ENCODE peak calls at places on chromosomes 7 and 10, in seven cellular contexts. O is anterior cingulate cortex; C is stimulated activated CD4-positive, alpha-beta T cell treated with anti-CD3 and anti-CD28 coated beads, Interleukin-2, amount 100 ng/mL, for 48 hours; J is B cell; W is activated CD8-positive, alpha-beta memory T cell treated with anti-CD3 and anti-CD28 coated beads, Interleukin-2, amount 10 ng/mL, durations not matched to agents 7 days and 5 days; Z is left ventricle myocardium superior; V is ACHN. R is an unnamed sample.

GRCh38 chr7:13414661-13415105 is 574.8 kb downstream of the ETV1 start:
- DNase-seq in O (no peak), C (no peak), V (no peak), W (no peak), Z (no peak), J (no peak), R (no peak)

GRCh38 chr7:149104749-149105148 is 14.2 kb upstream of the ZNF786 start:
- DNase-seq in Z (no peak), V (no peak), O (no peak), C (no peak), J (no peak), W (no peak), R (no peak)

GRCh38 chr7:150876817-150877526 is 24.7 kb downstream of the AOC1 start:
- DNase-seq in O (no peak), C (peak), Z (peak), W (no peak), V (peak), J (no peak), R (peak)

GRCh38 chr10:79361721-79362397 is 14.6 kb downstream of the PPIF start:
- DNase-seq in C (no peak), W (no peak), O (no peak), J (no peak), V (no peak), Z (no peak), R (no peak)

GRCh38 chr7:55109384-55110167 is 90.8 kb downstream of the EGFR start:
- DNase-seq in Z (no peak), W (no peak), O (no peak), C (no peak), V (peak), J (no peak), R (peak)

GRCh38 chr7:146235210-146235609 is 118.6 kb downstream of the CNTNAP2 start:
- DNase-seq in O (no peak), J (no peak), W (no peak), Z (no peak), V (no peak), C (no peak), R (no peak)

GRCh38 chr10:62554632-62555199 is 180.5 kb downstream of the ZNF365 start:
- DNase-seq in O (no peak), Z (no peak), V (peak), W (no peak), J (no peak), C (no peak), R (no peak)

GRCh38 chr10:8014649-8015048 is 39.8 kb upstream of the GATA3 start:
- DNase-seq in O (no peak), Z (no peak), C (no peak), V (no peak), W (no peak), J (no peak), R (no peak)

GRCh38 chr7:30472081-30472770 is 6.4 kb downstream of the NOD1 start:
- DNase-seq in J (no peak), W (peak), O (no peak), C (no peak), V (no peak), Z (no peak), R (no peak)

GRCh38 chr10:103676851-103677417 is 178.4 kb downstream of the SH3PXD2A start:
- DNase-seq in V (no peak), W (no peak), J (no peak), C (no peak), Z (peak), O (no peak), R (no peak)

GRCh38 chr7:20359397-20359963 is 28.8 kb downstream of the ITGB8 start:
- DNase-seq in V (no peak), W (no peak), C (no peak), O (no peak), Z (no peak), J (no peak), R (no peak)

GRCh38 chr7:85695041-85695990 is 508.5 kb upstream of the SEMA3D start:
- DNase-seq in J (no peak), C (no peak), O (no peak), W (no peak), Z (no peak), V (peak), R (no peak)

GRCh38 chr10:3469639-3470020 is 297.0 kb upstream of the PITRM1 start:
- DNase-seq in C (no peak), O (no peak), J (no peak), Z (no peak), W (no peak), V (no peak), R (no peak)

GRCh38 chr10:28915989-28916588 is 238.8 kb downstream of the BAMBI start:
- DNase-seq in V (no peak), C (no peak), J (no peak), Z (no peak), O (no peak), W (no peak), R (no peak)

GRCh38 chr10:33381391-33381790 is 46.9 kb upstream of the NRP1 start:
- DNase-seq in O (no peak), Z (no peak), V (no peak), W (no peak), J (no peak), C (no peak), R (no peak)

GRCh38 chr7:856444-857095 is 19.8 kb upstream of the GET4 start:
- DNase-seq in V (no peak), O (no peak), W (no peak), J (no peak), Z (no peak), C (no peak), R (no peak)